ENCODE peak calls at places on chromosomes 2 and 18, in six cellular contexts. F is endothelial cell of umbilical vein; H is CD8-positive, alpha-beta T cell; C is breast epithelium; E is tibial artery; I is IMR-90. G is an unnamed sample. For H3K36me3, the result is how much of the 10 kb centered on the place peaks cover.

GRCh38 chr18:45755936-45756335 is 32.0 kb downstream of the SLC14A1 start:
- DNase-seq in F (peak), I (peak), C (peak), E (peak), H (no peak), G (no peak)

GRCh38 chr18:22228930-22229329 is 59.5 kb downstream of the GATA6 start:
- DNase-seq in I (peak), F (no peak), H (no peak), E (no peak), C (no peak), G (no peak)

GRCh38 chr2:134706587-134707329 is 12.0 kb downstream of the TMEM163 start:
- DNase-seq in F (peak), C (peak), I (no peak), H (no peak), E (no peak), G (no peak)

GRCh38 chr2:77954931-77955330 is 432.8 kb upstream of the LRRTM4 start:
- DNase-seq in C (no peak), I (no peak), E (no peak), H (no peak), F (no peak), G (no peak)

GRCh38 chr2:109247812-109248211 is 118.8 kb downstream of the SH3RF3 start:
- DNase-seq in H (no peak), I (no peak), C (no peak), E (peak), F (peak), G (no peak)

GRCh38 chr2:112480540-112481049 is 1.4 kb upstream of the TTL start:
- DNase-seq in I (no peak), E (no peak), H (no peak), C (no peak), F (peak), G (no peak)

GRCh38 chr2:14896280-14896679 is 263.8 kb downstream of the LRATD1 start:
- DNase-seq in F (no peak), H (no peak), I (no peak), E (no peak), C (no peak), G (no peak)

GRCh38 chr2:38554973-38555595 is 47.6 kb downstream of the HNRNPLL start:
- DNase-seq in I (peak), H (no peak), C (no peak), E (no peak), F (peak), G (no peak)

GRCh38 chr2:178211943-178212342 is 17.6 kb downstream of the OSBPL6 start:
- DNase-seq in I (no peak), F (no peak), C (no peak), E (no peak), H (no peak), G (no peak)

GRCh38 chr18:32048507-32049091 is 30.0 kb downstream of the RNF125 start:
- DNase-seq in F (no peak), H (no peak), C (peak), I (peak), E (peak), G (no peak)

GRCh38 chr2:47307066-47307465 is 95.9 kb upstream of the MSH2 start:
- DNase-seq in C (no peak), I (peak), H (no peak), F (peak), E (no peak), G (no peak)

GRCh38 chr2:180169474-180169873 is 162.4 kb upstream of the CWC22 start:
- DNase-seq in C (no peak), F (no peak), H (no peak), E (no peak), I (no peak), G (no peak)

GRCh38 chr2:46539327-46540276 is 60.2 kb downstream of the TMEM247 start:
- DNase-seq in I (no peak), E (no peak), C (no peak), H (no peak), F (no peak), G (no peak)

GRCh38 chr2:88080545-88080944 is 12.9 kb downstream of the SMYD1 start:
- DNase-seq in E (no peak), H (no peak), C (no peak), F (no peak), I (no peak), G (no peak)

GRCh38 chr2:220811952-220812570 is 760.0 kb downstream of the EPHA4 start:
- DNase-seq in F (no peak), E (no peak), H (no peak), C (no peak), I (peak), G (peak)

GRCh38 chr2:86584164-86584913 is 21.1 kb upstream of the CHMP3 start:
- DNase-seq in E (no peak), F (peak), C (no peak), H (no peak), I (no peak), G (no peak)

GRCh38 chr2:70440621-70441020 is 113.0 kb downstream of the TGFA start:
- DNase-seq in I (no peak), C (no peak), E (no peak), H (no peak), F (no peak), G (no peak)

DNA sequence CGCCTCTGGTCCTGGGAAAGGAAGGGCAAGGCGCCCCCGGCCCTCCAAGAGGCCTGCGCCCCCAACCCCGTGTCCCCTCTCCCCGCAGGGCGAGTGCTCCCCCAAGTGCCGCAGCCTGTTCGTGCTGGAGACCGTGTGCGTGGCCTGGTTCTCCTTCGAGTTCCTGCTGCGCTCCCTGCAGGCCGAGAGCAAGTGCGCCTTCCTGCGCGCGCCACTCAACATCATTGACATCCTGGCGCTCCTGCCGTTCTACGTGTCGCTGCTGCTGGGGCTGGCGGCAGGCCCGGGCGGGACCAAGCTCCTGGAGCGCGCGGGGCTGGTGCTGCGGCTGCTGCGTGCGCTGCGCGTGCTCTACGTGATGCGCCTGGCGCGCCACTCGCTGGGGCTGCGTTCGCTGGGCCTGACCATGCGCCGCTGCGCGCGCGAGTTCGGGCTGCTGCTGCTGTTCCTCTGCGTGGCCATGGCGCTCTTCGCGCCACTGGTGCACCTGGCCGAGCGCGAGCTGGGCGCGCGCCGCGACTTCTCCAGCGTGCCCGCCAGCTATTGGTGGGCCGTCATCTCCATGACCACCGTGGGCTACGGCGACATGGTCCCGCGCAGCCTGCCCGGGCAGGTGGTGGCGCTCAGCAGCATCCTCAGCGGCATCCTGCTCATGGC is 52.4 kb downstream of the SLC66A2 start:
- DNase-seq in E (no peak), H (no peak), F (no peak), I (no peak), C (no peak), G (no peak)
- H3K36me3 ChIP-seq in E (under half), H (under half), F (under half), I (under half), C (under half), G (under half)

DNA sequence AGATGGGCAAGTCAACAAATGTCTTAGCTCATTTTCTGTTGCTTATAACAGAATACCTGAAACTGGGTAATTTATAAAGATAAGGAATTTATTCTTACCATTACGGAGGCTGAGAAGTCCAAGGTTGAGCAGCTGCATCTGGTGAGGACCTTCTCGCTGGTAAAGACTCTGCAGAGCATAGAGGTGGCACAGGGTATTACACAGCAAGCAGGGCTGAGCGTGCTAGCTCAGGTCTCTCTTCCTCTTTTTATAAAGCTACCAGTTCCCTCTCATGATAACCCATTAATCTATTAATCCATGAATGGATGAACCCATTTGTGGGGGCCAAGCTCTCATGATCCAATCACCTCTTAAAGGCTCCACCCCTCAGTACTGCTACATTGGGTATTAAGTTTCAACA is 109.1 kb downstream of the CDK15 start:
- DNase-seq in C (no peak), I (no peak), H (no peak), E (no peak), F (no peak), G (no peak)
- TF ChIP-seq CTCF in C (no peak), I (no peak), H (no peak), E (no peak), F (no peak), G (no peak)

DNA sequence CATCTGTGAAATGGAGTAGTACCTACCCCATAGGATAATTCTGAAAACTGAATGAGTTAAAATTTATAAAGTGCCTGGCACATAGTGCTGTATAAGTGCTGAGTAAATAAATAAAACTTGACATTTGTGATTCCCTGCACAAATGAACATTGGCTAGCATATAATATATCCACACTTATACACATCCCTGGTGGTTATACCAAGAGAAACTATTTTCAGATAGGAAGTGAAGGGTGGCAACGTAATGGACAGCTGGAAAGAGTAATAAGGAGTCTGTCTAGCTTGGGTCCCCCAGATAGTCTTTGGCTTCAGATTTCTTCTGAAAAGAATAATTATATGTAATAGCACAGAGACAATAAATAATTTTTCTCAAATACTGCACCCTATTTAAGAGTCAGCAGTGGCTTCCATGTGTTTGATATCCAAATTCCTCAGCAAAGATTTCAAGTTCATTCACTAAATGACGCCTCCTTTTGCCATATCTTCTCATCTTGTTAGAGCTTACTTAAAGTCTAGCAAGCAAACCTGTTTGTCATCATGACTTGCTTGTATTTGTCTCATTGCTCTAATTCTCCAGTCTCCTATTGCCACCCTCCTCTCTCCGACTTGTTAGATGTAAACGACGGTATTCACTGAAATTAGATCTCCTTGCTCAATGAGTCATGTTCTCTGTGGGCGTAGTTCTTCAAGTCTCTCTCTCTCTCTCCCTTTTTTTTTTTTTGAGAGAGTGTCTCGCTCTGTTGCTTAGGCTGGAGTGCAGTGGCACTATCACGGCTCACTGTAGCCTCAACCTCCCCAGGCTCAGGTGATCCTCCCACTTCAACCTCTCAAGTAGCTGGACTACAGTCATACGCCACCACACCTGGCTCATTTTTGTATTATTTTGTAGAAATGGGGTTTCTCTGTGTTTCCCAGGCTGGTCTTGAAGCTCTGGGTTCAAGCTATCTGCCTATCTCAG is 8.7 kb upstream of the ADGRF3 start:
- DNase-seq in E (no peak), F (no peak), I (peak), C (no peak), H (no peak), G (peak)
- H3K36me3 ChIP-seq in E (under half), F (under half), I (under half), C (under half), H (under half), G (under half)

GRCh38 chr2:138811454-138811853 is 31.3 kb upstream of the NXPH2 start:
- DNase-seq in C (no peak), F (no peak), H (no peak), I (no peak), E (no peak), G (no peak)
- TF ChIP-seq CTCF in C (no peak), F (no peak), H (no peak), I (no peak), E (no peak), G (no peak)

GRCh38 chr18:12312936-12313335 is 4.9 kb downstream of the TUBB6 start:
- DNase-seq in I (peak), E (no peak), F (no peak), C (no peak), H (no peak), G (no peak)

GRCh38 chr18:12307871-12308385 is at the start of gene TUBB6:
- DNase-seq in C (peak), E (peak), I (peak), H (no peak), F (peak), G (no peak)

GRCh38 chr18:12308386-12309100 is 502 bp downstream of the TUBB6 start:
- DNase-seq in H (no peak), C (peak), E (peak), I (peak), F (peak), G (peak)

GRCh38 chr18:12309683-12310198 is 1.7 kb downstream of the TUBB6 start:
- DNase-seq in H (no peak), F (peak), I (no peak), E (no peak), C (no peak), G (no peak)

DNA sequence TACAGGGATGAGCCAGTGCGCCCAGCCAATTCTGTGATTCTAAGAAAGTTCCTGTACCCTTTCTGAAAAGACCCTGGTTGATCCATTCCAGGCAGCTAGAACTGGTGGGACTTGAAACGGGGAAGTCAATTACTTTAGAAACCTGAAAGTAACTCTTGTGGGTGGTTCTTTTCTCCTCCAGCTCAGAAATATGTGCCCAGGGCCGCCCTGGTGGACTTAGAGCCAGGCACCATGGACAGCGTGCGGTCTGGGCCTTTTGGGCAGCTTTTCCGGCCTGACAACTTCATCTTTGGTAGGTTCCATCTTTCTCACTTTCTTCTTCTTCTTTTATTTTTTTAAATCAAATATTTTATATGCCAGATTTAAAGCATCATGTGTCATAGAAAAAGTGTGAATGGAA is 2.7 kb downstream of the TUBB6 start:
- DNase-seq in C (no peak), H (no peak), I (no peak), E (no peak), F (no peak), G (no peak)
- H3K36me3 ChIP-seq in C (under half), H (under half), I (under half), E (under half), F (under half), G (under half)

GRCh38 chr2:191657977-191658376 is 20.0 kb upstream of the NABP1 start:
- DNase-seq in C (no peak), E (no peak), H (no peak), I (peak), F (peak), G (peak)

GRCh38 chr2:191656792-191657191 is 21.1 kb upstream of the NABP1 start:
- DNase-seq in I (no peak), H (no peak), F (no peak), E (no peak), C (no peak), G (no peak)

GRCh38 chr2:191661099-191661681 is 16.7 kb upstream of the NABP1 start:
- DNase-seq in I (no peak), H (no peak), C (no peak), F (no peak), E (no peak), G (no peak)

GRCh38 chr2:191660575-191660974 is 17.4 kb upstream of the NABP1 start:
- DNase-seq in E (no peak), I (no peak), F (no peak), C (no peak), H (no peak), G (no peak)

DNA sequence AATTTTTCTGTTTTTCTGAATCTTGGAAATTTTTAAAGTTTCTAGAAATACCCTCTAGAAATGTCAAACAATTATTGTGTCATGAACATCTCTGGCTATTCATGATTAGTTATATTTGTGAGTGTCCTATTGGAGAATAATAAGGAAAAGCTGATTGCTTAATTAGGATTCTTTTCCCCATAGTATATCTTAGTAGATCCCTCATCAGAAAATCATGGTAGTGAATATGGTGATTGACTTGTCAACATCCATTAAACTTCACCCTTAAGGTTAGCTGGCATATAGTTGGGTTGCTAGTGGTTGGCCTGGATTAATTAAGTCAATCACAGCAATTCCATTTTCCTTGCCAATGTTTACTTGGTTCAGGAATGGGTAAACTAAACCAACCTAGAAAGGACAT is 18.7 kb upstream of the NABP1 start:
- DNase-seq in C (no peak), E (no peak), I (no peak), F (no peak), H (no peak), G (no peak)
- TF ChIP-seq CTCF in C (no peak), E (no peak), I (no peak), F (no peak), H (no peak), G (no peak)

GRCh38 chr2:238256111-238256510 is 16.3 kb upstream of the HES6 start:
- DNase-seq in F (no peak), I (no peak), H (no peak), C (no peak), E (no peak), G (no peak)

GRCh38 chr2:238256594-238257104 is 16.8 kb upstream of the HES6 start:
- DNase-seq in H (peak), E (no peak), I (peak), C (peak), F (peak), G (peak)

GRCh38 chr2:238254095-238254494 is 14.3 kb upstream of the HES6 start:
- DNase-seq in E (no peak), H (no peak), C (no peak), I (no peak), F (no peak), G (no peak)

GRCh38 chr2:238255636-238256035 is 15.8 kb upstream of the HES6 start:
- DNase-seq in H (no peak), F (no peak), C (no peak), E (no peak), I (no peak), G (no peak)

GRCh38 chr2:238255146-238255545 is 15.3 kb upstream of the HES6 start:
- DNase-seq in E (no peak), I (no peak), C (no peak), F (no peak), H (no peak), G (no peak)
- H3K36me3 ChIP-seq in E (half or more), I (under half), C (under half), F (under half), H (under half), G (under half)

DNA sequence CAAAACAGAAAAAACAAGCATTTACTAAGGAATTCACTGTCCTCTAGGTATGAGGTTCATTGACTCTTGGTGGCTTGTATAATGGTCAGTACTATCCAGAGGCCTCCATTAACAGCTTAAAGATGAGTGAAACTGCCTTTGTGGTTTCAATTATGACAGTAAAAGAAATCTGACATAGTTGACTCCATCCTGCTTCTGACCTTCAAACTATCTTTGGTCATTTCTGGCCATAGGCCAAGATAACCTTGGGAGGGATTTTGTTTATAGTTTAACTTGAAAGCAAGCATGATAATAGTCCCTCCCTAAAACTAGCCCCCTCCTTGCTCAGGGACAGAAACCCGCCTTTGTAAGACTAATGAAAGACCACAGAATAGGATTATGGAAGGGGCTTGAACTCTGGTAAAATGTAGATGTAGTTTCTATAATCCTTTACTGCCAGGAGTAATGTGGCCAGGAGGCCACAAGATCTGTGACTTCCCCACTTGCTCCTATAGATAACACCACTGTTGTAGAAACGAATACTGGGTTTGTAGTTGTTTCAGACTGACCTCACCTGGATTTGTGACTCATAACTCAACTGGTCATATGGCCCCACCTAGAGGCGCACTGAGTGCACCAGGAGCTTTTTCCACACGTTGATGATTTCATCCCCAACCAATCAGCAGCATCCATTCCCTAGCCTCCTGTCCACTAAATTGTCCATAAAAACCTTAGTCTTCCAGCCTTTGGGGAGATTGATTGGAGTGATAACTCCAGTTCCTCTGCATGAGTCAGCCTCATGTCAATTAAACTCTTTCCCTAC is 8.6 kb upstream of the PLEKHM3 start:
- DNase-seq in E (no peak), F (peak), C (peak), I (peak), H (no peak), G (no peak)
- TF ChIP-seq CTCF in E (no peak), F (peak), C (no peak), I (peak), H (peak), G (no peak)

G was measured in BJ.